ENCODE peak calls at places on chromosomes 16 and 17, in four cellular contexts. T is amygdala, I is putamen, R is mesendoderm. E is an unnamed sample.

GRCh38 chr16:56227936-56228335 is 36.6 kb downstream of the GNAO1 start:
- DNase-seq in R (no peak), I (no peak), T (no peak), E (no peak)

GRCh38 chr17:45918241-45918745 is 23.9 kb downstream of the MAPT start:
- DNase-seq in T (no peak), I (no peak), R (no peak), E (no peak)

GRCh38 chr17:77375917-77376651 is 235.3 kb downstream of the SEC14L1 start:
- DNase-seq in R (peak), T (no peak), I (no peak), E (no peak)

GRCh38 chr16:87927195-87927562 is 9.2 kb downstream of the CA5A start:
- DNase-seq in I (no peak), R (peak), T (no peak), E (no peak)

GRCh38 chr16:17944345-17944744 is 392.2 kb downstream of the NPIPA8 start:
- DNase-seq in R (peak), T (no peak), I (no peak), E (no peak)

GRCh38 chr17:17548044-17548443 is 43.5 kb downstream of the PEMT start:
- DNase-seq in I (no peak), R (no peak), T (no peak), E (no peak)

GRCh38 chr17:38579934-38580333 is 25.8 kb downstream of the SRCIN1 start:
- DNase-seq in I (peak), R (peak), T (peak), E (peak)

GRCh38 chr17:46194393-46195216 is 1.4 kb upstream of the KANSL1 start:
- DNase-seq in R (peak), I (peak), T (no peak), E (peak)

GRCh38 chr16:27226976-27227705 is 23.8 kb downstream of the KDM8 start:
- DNase-seq in R (no peak), I (no peak), T (no peak), E (no peak)

GRCh38 chr17:600576-601301 is 113.9 kb downstream of the VPS53 start:
- DNase-seq in I (no peak), T (no peak), R (no peak), E (no peak)

GRCh38 chr16:84062734-84063640 is 20.4 kb upstream of the SLC38A8 start:
- DNase-seq in T (peak), R (peak), I (no peak), E (peak)

GRCh38 chr17:4541041-4541327 is 14.2 kb downstream of the MYBBP1A start:
- DNase-seq in T (no peak), R (no peak), I (no peak), E (no peak)

GRCh38 chr16:15494231-15494630 is 59.8 kb downstream of the BMERB1 start:
- DNase-seq in R (no peak), T (no peak), I (no peak), E (no peak)

GRCh38 chr16:87044031-87044380 is 273.2 kb downstream of the C16orf95 start:
- DNase-seq in T (no peak), I (no peak), R (no peak), E (no peak)

GRCh38 chr17:69967910-69968411 is 107.1 kb upstream of the KCNJ16 start:
- DNase-seq in I (no peak), R (no peak), T (no peak), E (no peak)

GRCh38 chr17:511833-512251 is 159.2 kb upstream of the RPH3AL start:
- DNase-seq in T (no peak), I (no peak), R (no peak), E (no peak)

GRCh38 chr17:41542357-41542756 is 14.2 kb upstream of the KRT19 start:
- DNase-seq in R (no peak), I (no peak), T (no peak), E (no peak)

GRCh38 chr17:40516581-40517285 is 15.3 kb upstream of the TNS4 start:
- DNase-seq in T (no peak), I (no peak), R (peak), E (no peak)

GRCh38 chr17:16870253-16871245 is 101.4 kb downstream of the TNFRSF13B start:
- DNase-seq in R (no peak), I (no peak), T (no peak), E (no peak)

GRCh38 chr17:2900842-2901241 is 104.6 kb downstream of the RAP1GAP2 start:
- DNase-seq in I (no peak), T (no peak), R (no peak), E (no peak)

GRCh38 chr16:62190426-62190825 is 154.2 kb upstream of the CDH8 start:
- DNase-seq in I (peak), R (peak), T (no peak), E (no peak)

GRCh38 chr16:23784811-23785447 is 30.1 kb downstream of the CHP2 start:
- DNase-seq in I (no peak), T (no peak), R (peak), E (no peak)

GRCh38 chr16:71645450-71645849 is 19.5 kb downstream of the MARVELD3 start:
- DNase-seq in I (no peak), T (no peak), R (peak), E (no peak)

GRCh38 chr16:71467810-71468209 is 5.8 kb upstream of the ZNF23 start:
- DNase-seq in T (no peak), I (no peak), R (peak), E (no peak)

GRCh38 chr16:19522369-19523159 is 666 bp upstream of the GDE1 start:
- DNase-seq in T (no peak), R (no peak), I (no peak), E (no peak)

GRCh38 chr16:617855-618254 is 12.9 kb upstream of the WFIKKN1 start:
- DNase-seq in I (no peak), R (no peak), T (no peak), E (no peak)

GRCh38 chr17:45908935-45909334 is 14.6 kb downstream of the MAPT start:
- DNase-seq in I (no peak), R (no peak), T (no peak), E (no peak)

GRCh38 chr17:47716381-47716780 is 16.7 kb upstream of the TBX21 start:
- DNase-seq in R (no peak), T (no peak), I (no peak), E (no peak)

GRCh38 chr16:87178177-87178863 is 138.9 kb downstream of the C16orf95 start:
- DNase-seq in T (no peak), I (no peak), R (peak), E (no peak)

GRCh38 chr16:46607529-46607928 is 13.7 kb downstream of the SHCBP1 start:
- DNase-seq in I (peak), T (no peak), R (peak), E (no peak)

GRCh38 chr17:13031718-13032350 is 14.0 kb upstream of the ELAC2 start:
- DNase-seq in T (no peak), I (no peak), R (peak), E (peak)

GRCh38 chr16:84312783-84313382 is 18.2 kb downstream of the WFDC1 start:
- DNase-seq in R (peak), T (no peak), I (no peak), E (peak)

GRCh38 chr16:72961115-72961832 is 86.7 kb downstream of the ZFHX3 start:
- DNase-seq in R (no peak), T (no peak), I (no peak), E (no peak)

GRCh38 chr17:21287703-21288449 is 3.4 kb downstream of the MAP2K3 start:
- DNase-seq in T (peak), I (peak), R (no peak), E (peak)

GRCh38 chr16:67260426-67261063 is 11.8 kb downstream of the SLC9A5 start:
- DNase-seq in T (no peak), I (no peak), R (peak), E (no peak)

GRCh38 chr16:53756329-53756996 is 52.5 kb downstream of the FTO start:
- DNase-seq in R (no peak), I (no peak), T (no peak), E (no peak)